ENCODE peak calls at places on chromosome 6, in eight cellular contexts. M, K, A, F, H, Q, B and W are unnamed samples.

GRCh38 chr6:104575536-104575935 is 284.2 kb downstream of the HACE1 start:
- DNase-seq in M (no peak), K (no peak), A (no peak), F (no peak), H (no peak), Q (no peak), B (no peak), W (no peak)

GRCh38 chr6:53065266-53066058 is at the start of gene FBXO9:
- DNase-seq in M (no peak), K (peak; percentile 80), A (peak; percentile 92), F (peak; percentile 58), H (no peak), Q (peak; percentile 58), B (peak; percentile 82), W (peak; percentile 71)

GRCh38 chr6:157763129-157763893 is 59.7 kb upstream of the SNX9 start:
- DNase-seq in M (peak; percentile 65), K (peak; percentile 89), A (no peak), F (peak; percentile 88), H (no peak), Q (peak; percentile 84), B (peak; percentile 65), W (peak; percentile 79)

GRCh38 chr6:7051780-7052440 is 55.9 kb upstream of the RREB1 start:
- DNase-seq in M (no peak), K (no peak), A (peak; percentile 64), F (no peak), H (no peak), Q (no peak), B (no peak), W (peak; percentile 73)

GRCh38 chr6:32973934-32974333 is 5.5 kb downstream of the BRD2 start:
- DNase-seq in M (peak; percentile 66), K (peak; percentile 60), A (peak; percentile 54), F (no peak), H (no peak), Q (peak; percentile 48), B (no peak), W (no peak)

GRCh38 chr6:38498085-38498484 is 141.6 kb downstream of the BTBD9 start:
- DNase-seq in M (peak; percentile 46), K (no peak), A (no peak), F (no peak), H (no peak), Q (no peak), B (no peak), W (no peak)

GRCh38 chr6:111417181-111417585 is 65.8 kb downstream of the REV3L start:
- DNase-seq in M (peak; percentile 17), K (no peak), A (peak; percentile 58), F (no peak), H (no peak), Q (no peak), B (no peak), W (no peak)

GRCh38 chr6:146357578-146358340 is 185.9 kb upstream of the RAB32 start:
- DNase-seq in M (peak; percentile 27), K (no peak), A (no peak), F (no peak), H (peak; percentile 13), Q (peak; percentile 60), B (no peak), W (no peak)

GRCh38 chr6:113936093-113936934 is 34.6 kb downstream of the HDAC2 start:
- DNase-seq in M (peak; percentile 70), K (peak; percentile 69), A (peak; percentile 53), F (peak; percentile 50), H (peak; percentile 24), Q (peak; percentile 54), B (no peak), W (no peak)

GRCh38 chr6:133436652-133437051 is 195.5 kb downstream of the EYA4 start:
- DNase-seq in M (peak; percentile 71), K (no peak), A (no peak), F (no peak), H (no peak), Q (no peak), B (no peak), W (no peak)

GRCh38 chr6:79927758-79928157 is 19.6 kb downstream of the ELOVL4 start:
- DNase-seq in M (no peak), K (no peak), A (no peak), F (no peak), H (no peak), Q (no peak), B (no peak), W (no peak)

GRCh38 chr6:33699131-33699530 is 12.4 kb downstream of the UQCC2 start:
- DNase-seq in M (no peak), K (no peak), A (no peak), F (no peak), H (no peak), Q (no peak), B (no peak), W (no peak)

GRCh38 chr6:82348130-82348529 is 15.5 kb upstream of the TPBG start:
- DNase-seq in M (no peak), K (peak; percentile 40), A (no peak), F (no peak), H (no peak), Q (peak; percentile 22), B (no peak), W (no peak)

GRCh38 chr6:170134077-170135040 is 156.5 kb downstream of the DLL1 start:
- DNase-seq in M (no peak), K (no peak), A (no peak), F (no peak), H (no peak), Q (no peak), B (peak; percentile 33), W (no peak)

GRCh38 chr6:12232339-12232738 is 57.8 kb upstream of the EDN1 start:
- DNase-seq in M (peak; percentile 28), K (no peak), A (no peak), F (no peak), H (peak; percentile 21), Q (no peak), B (no peak), W (no peak)

DNA sequence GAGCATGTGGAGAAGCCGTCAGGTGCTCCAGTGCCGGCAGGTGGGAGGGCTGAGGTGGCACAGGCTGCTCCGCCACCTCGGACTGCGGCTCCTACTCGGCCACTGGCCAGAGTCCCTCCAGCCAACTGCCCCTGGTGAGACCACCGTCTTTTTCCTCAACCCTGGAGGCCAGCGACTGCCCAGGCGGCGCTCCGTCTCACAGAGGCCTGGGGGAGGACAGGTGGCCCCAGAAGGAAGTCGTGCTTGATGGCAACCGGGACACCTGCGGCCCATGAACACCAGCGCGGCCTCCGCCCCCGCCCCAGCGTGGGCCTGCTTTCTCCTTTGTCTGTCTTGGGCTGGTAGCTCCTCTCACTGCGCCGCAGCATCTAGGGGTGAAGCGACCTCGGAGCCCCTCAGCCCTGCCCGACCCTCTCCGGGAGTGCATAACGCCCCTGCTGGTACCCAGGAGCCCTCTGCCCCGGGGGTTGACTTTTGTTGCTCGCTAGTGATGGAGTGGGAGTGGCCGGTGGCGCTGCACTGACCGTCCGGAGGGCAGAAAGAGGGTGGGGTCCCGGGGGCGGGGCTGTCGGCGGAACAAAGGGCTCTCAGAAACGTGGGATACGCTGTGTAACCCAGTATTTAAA is 706 bp upstream of the TUBB2B start:
- DNase-seq in M (no peak), K (peak; percentile 55), A (peak; percentile 81), F (no peak), H (no peak), Q (no peak), B (peak; percentile 89), W (peak; percentile 87)
- TF ChIP-seq USF2 in M (no peak), K (no peak), A (no peak), F (no peak), H (no peak), Q (no peak), B (no peak), W (no peak)

GRCh38 chr6:51398064-51398740 is 579.5 kb downstream of the TFAP2B start:
- DNase-seq in M (no peak), K (no peak), A (no peak), F (no peak), H (peak; percentile 24), Q (no peak), B (no peak), W (no peak)

GRCh38 chr6:51396583-51396982 is 577.9 kb downstream of the TFAP2B start:
- DNase-seq in M (no peak), K (no peak), A (no peak), F (no peak), H (no peak), Q (no peak), B (no peak), W (no peak)

GRCh38 chr6:51394061-51394460 is 575.4 kb downstream of the TFAP2B start:
- DNase-seq in M (no peak), K (no peak), A (no peak), F (peak; percentile 41), H (no peak), Q (no peak), B (no peak), W (no peak)

DNA sequence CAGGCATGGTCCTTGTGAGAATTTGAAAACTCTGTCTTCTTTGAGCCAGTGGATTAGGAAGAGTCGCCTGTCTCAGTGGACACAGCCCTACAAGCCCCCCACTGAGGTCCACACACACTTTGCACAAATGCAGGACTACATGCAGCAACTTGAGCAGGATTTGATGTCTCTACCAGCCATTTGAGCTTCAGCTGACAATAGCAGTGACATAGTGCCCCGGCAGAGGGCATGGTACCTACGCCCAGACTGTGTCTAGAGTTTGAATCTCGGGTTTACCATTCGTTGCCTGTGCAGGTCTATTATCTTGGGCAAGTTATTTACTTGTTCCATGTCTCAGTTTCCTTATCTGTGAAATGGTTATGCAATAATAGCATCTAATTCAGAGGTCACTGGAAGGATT is 580.1 kb downstream of the TFAP2B start:
- DNase-seq in M (no peak), K (peak; percentile 14), A (no peak), F (no peak), H (no peak), Q (no peak), B (no peak), W (no peak)
- TF ChIP-seq USF2 in M (no peak), K (no peak), A (no peak), F (no peak), H (no peak), Q (no peak), B (no peak), W (no peak)

DNA sequence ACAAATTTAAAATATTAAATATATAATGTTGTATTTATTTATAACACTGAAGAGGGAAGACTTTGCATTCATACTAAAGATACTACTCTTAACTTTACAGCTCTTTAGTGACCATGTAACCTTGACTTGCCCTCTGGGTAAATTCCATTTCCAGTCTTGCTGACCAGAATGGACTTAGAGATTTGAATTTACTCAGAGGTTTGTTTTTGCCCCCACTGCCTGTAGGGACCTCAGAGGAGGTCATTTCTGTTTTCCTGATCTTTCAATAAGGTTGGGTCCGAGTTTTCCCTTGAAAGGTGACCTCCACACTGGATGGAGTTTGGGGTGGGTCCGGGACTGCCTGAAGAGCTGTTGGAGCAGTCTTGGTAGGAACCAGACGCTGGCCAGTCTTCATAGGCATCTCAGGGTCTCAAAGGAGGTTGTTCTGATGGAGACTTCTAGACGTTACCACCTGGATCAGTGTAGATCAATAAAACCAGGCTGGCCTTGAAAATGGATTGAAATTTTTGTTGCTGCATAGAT is 26.0 kb downstream of the DCBLD1 start:
- DNase-seq in M (no peak), K (no peak), A (no peak), F (no peak), H (no peak), Q (no peak), B (no peak), W (no peak)
- TF ChIP-seq USF2 in M (no peak), K (no peak), A (no peak), F (no peak), H (no peak), Q (no peak), B (no peak), W (no peak)

DNA sequence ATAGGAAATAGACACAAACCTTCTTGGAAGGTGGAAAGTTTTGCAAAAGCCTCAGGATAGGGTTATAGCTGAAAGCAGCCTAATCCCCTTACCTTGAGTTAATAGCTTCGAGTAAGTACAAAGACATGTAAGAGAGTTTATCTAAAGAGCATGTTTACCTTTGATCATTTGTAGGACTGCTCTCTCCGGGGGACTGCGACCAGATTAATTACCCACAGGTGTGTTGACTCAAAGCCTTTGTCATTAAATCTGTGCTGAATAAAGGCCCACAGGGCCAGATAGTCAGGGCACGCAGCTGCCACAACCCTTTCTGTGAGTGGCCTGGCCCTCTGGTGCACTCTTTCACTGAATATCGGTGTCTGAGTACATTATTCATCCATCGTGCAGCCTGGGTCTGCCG is 5.5 kb upstream of the MICA start:
- DNase-seq in M (no peak), K (no peak), A (no peak), F (no peak), H (no peak), Q (no peak), B (no peak), W (no peak)
- TF ChIP-seq USF2 in M (no peak), K (no peak), A (no peak), F (no peak), H (no peak), Q (no peak), B (no peak), W (no peak)